ENCODE peak calls at places on chromosomes 6 and 20, in eight cellular contexts. C is fibroblast of the aortic adventitia, D is heart right ventricle, L is astrocyte of the spinal cord, S is AG04450, B is A549, U is HCT116, F is fibroblast of lung. O is an unnamed sample.

GRCh38 chr20:62352402-62353288 is 14.5 kb downstream of the LAMA5 start:
- DNase-seq in S (no peak), D (peak), B (peak), C (no peak), U (no peak), L (peak), F (peak), O (no peak)

GRCh38 chr6:47977314-47977713 is 133.7 kb downstream of the PTCHD4 start:
- DNase-seq in L (no peak), C (no peak), B (no peak), F (no peak), S (no peak), D (no peak), U (no peak), O (no peak)

GRCh38 chr20:59403261-59403961 is 103.0 kb downstream of the EDN3 start:
- DNase-seq in L (no peak), F (no peak), B (peak), D (peak), U (no peak), S (no peak), C (no peak), O (peak)

GRCh38 chr6:148854992-148855391 is 108.2 kb downstream of the UST start:
- DNase-seq in C (no peak), D (no peak), L (no peak), S (no peak), U (no peak), F (no peak), B (no peak), O (no peak)

GRCh38 chr6:153328194-153328593 is 197.1 kb upstream of the RGS17 start:
- DNase-seq in B (no peak), S (no peak), F (no peak), C (no peak), L (peak), D (no peak), U (no peak), O (peak)

GRCh38 chr20:62487564-62488086 is 11.8 kb upstream of the GATA5 start:
- DNase-seq in U (no peak), S (no peak), L (no peak), C (no peak), F (no peak), B (no peak), D (no peak), O (no peak)

GRCh38 chr20:63079971-63080370 is 73.2 kb upstream of the BHLHE23 start:
- DNase-seq in B (no peak), F (no peak), D (no peak), C (no peak), S (no peak), U (no peak), L (no peak), O (no peak)

GRCh38 chr6:20744911-20745557 is 210.8 kb downstream of the CDKAL1 start:
- DNase-seq in D (no peak), C (no peak), L (no peak), B (no peak), S (no peak), U (no peak), F (no peak), O (no peak)

GRCh38 chr20:16518068-16518783 is 55.0 kb downstream of the KIF16B start:
- DNase-seq in L (peak), S (peak), B (peak), U (peak), F (peak), D (peak), C (peak), O (peak)

GRCh38 chr6:67908377-67908776 is 726.7 kb upstream of the ADGRB3 start:
- DNase-seq in B (no peak), L (no peak), S (no peak), F (no peak), C (no peak), D (no peak), U (no peak), O (no peak)

GRCh38 chr20:39886650-39887190 is 802.3 kb downstream of the MAFB start:
- DNase-seq in S (no peak), D (peak), L (no peak), C (no peak), B (no peak), F (no peak), U (no peak), O (no peak)

GRCh38 chr6:21556968-21557721 is 36.4 kb upstream of the SOX4 start:
- DNase-seq in C (no peak), B (no peak), U (no peak), S (no peak), D (no peak), L (no peak), F (no peak), O (no peak)

GRCh38 chr6:121143476-121143875 is 190.8 kb downstream of the TBC1D32 start:
- DNase-seq in U (no peak), D (no peak), C (peak), L (no peak), F (peak), S (no peak), B (no peak), O (no peak)

GRCh38 chr6:157576621-157577390 is 195.8 kb downstream of the ZDHHC14 start:
- DNase-seq in B (no peak), S (no peak), U (no peak), L (no peak), C (no peak), D (no peak), F (no peak), O (no peak)

GRCh38 chr6:18545726-18546125 is 158.6 kb downstream of the RNF144B start:
- DNase-seq in S (no peak), C (peak), L (peak), F (peak), B (no peak), D (no peak), U (no peak), O (no peak)

GRCh38 chr6:73640179-73640750 is 13.5 kb downstream of the SLC17A5 start:
- DNase-seq in U (no peak), D (no peak), L (no peak), C (peak), F (peak), B (no peak), S (no peak), O (peak)

GRCh38 chr20:32130352-32130751 is 20.8 kb downstream of the TM9SF4 start:
- DNase-seq in S (no peak), U (no peak), F (no peak), C (no peak), L (no peak), B (no peak), D (no peak), O (no peak)

GRCh38 chr20:56762401-56762800 is 133.3 kb downstream of the TFAP2C start:
- DNase-seq in U (no peak), S (no peak), F (no peak), C (no peak), B (no peak), L (no peak), D (no peak), O (no peak)

GRCh38 chr6:135163440-135163738 is 17.7 kb upstream of the MYB start:
- DNase-seq in F (no peak), U (no peak), S (no peak), L (no peak), B (no peak), D (no peak), C (no peak), O (no peak)

GRCh38 chr6:84522135-84522535 is 242.3 kb downstream of the TBX18 start:
- DNase-seq in D (no peak), B (peak), L (peak), C (peak), F (peak), S (peak), U (peak), O (no peak)

GRCh38 chr6:73796881-73797280 is 100.9 kb downstream of the CD109 start:
- DNase-seq in D (no peak), S (no peak), C (no peak), B (no peak), F (no peak), U (no peak), L (no peak), O (no peak)

GRCh38 chr6:24658573-24659511 is 7.9 kb downstream of the TDP2 start:
- DNase-seq in L (no peak), U (no peak), C (peak), B (peak), F (peak), S (peak), D (no peak), O (peak)

GRCh38 chr20:58565461-58566175 is 50.4 kb upstream of the APCDD1L start:
- DNase-seq in D (no peak), C (no peak), U (no peak), L (no peak), S (no peak), B (no peak), F (no peak), O (no peak)

GRCh38 chr20:37902504-37903313 is at the start of gene VSTM2L:
- DNase-seq in S (peak), F (peak), C (peak), L (peak), D (no peak), B (peak), U (no peak), O (peak)

GRCh38 chr6:26221186-26221585 is 134.0 kb downstream of the HFE start:
- DNase-seq in D (no peak), S (no peak), L (no peak), B (no peak), U (no peak), C (no peak), F (no peak), O (no peak)

GRCh38 chr6:17591292-17591691 is 8.8 kb upstream of the FAM8A1 start:
- DNase-seq in F (no peak), D (no peak), B (no peak), L (no peak), U (no peak), C (no peak), S (no peak), O (no peak)

GRCh38 chr6:36753671-36754485 is 56.3 kb downstream of the RAB44 start:
- DNase-seq in S (no peak), B (no peak), D (no peak), C (no peak), L (no peak), U (no peak), F (no peak), O (no peak)

GRCh38 chr6:80460396-80460912 is 354.0 kb downstream of the BCKDHB start:
- DNase-seq in S (no peak), C (peak), B (no peak), D (no peak), U (no peak), L (peak), F (peak), O (no peak)

GRCh38 chr6:135883045-135883444 is 31.5 kb downstream of the PDE7B start:
- DNase-seq in L (no peak), F (no peak), B (no peak), D (no peak), S (no peak), C (no peak), U (no peak), O (no peak)

GRCh38 chr6:18503588-18504231 is 116.6 kb downstream of the RNF144B start:
- DNase-seq in B (peak), L (peak), C (peak), F (peak), D (peak), S (peak), U (peak), O (peak)

GRCh38 chr20:49372095-49372734 is 94.4 kb upstream of the ZNFX1 start:
- DNase-seq in F (no peak), U (no peak), S (no peak), C (no peak), L (no peak), D (no peak), B (no peak), O (no peak)

GRCh38 chr6:121691126-121691540 is 255.7 kb downstream of the GJA1 start:
- DNase-seq in U (no peak), F (peak), L (peak), D (no peak), C (peak), B (no peak), S (no peak), O (no peak)

GRCh38 chr6:10101551-10102252 is 313.2 kb downstream of the TFAP2A start:
- DNase-seq in L (no peak), F (peak), U (no peak), B (no peak), C (no peak), S (no peak), D (no peak), O (no peak)

GRCh38 chr6:108555399-108556052 is 5.2 kb upstream of the FOXO3 start:
- DNase-seq in L (no peak), F (no peak), B (no peak), S (no peak), D (peak), U (no peak), C (no peak), O (no peak)

GRCh38 chr6:165889636-165890403 is 226.8 kb upstream of the PDE10A start:
- DNase-seq in L (peak), C (peak), F (peak), S (no peak), U (peak), D (peak), B (no peak), O (peak)

GRCh38 chr6:11272491-11273192 is 40.2 kb upstream of the NEDD9 start:
- DNase-seq in F (no peak), D (no peak), B (peak), U (no peak), L (no peak), S (no peak), C (no peak), O (no peak)

GRCh38 chr20:35443003-35443402 is 5.0 kb upstream of the GDF5 start:
- DNase-seq in F (peak), B (no peak), U (no peak), C (peak), L (peak), D (no peak), S (no peak), O (no peak)

GRCh38 chr6:20572288-20572687 is 38.0 kb downstream of the CDKAL1 start:
- DNase-seq in D (no peak), F (no peak), S (no peak), C (no peak), B (no peak), L (no peak), U (no peak), O (no peak)

GRCh38 chr6:119147101-119148053 is 68.9 kb upstream of the FAM184A start:
- DNase-seq in L (peak), B (peak), C (peak), U (peak), D (peak), F (peak), S (peak), O (peak)

DNA sequence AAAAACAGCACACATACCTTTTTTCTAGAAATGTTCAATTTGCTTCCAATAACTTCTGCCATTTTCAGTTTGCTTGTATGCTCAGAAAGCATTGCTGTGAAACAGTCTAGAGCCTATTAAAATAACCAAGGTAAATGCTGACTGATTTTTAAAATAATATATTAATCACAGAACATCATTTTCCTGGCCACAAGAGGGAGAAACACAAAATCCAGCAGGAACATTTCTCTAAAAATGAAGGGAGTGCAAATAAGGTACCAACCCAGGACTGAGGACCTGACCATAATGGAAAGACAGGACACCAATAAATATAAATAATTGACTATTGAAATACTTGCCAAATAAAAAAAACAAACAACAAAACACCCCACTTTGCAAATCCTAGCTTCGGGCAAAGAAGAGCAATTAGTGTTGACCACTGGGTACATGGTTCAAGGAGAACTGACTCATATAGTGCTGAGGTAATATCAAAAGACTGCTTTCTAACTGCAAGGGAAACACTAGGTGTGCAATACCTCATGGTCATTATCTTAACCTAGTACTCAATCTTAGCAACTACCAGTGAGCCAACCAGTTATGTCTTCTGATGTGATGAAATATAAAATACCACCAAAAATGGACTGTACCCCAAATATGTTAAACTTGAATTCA is 42.9 kb downstream of the MDN1 start:
- DNase-seq in S (no peak), F (no peak), L (no peak), B (no peak), U (no peak), C (no peak), D (no peak), O (no peak)
- TF ChIP-seq CTCF in S (no peak), F (no peak), L (no peak), B (no peak), U (no peak), C (no peak), D (no peak), O (no peak)

DNA sequence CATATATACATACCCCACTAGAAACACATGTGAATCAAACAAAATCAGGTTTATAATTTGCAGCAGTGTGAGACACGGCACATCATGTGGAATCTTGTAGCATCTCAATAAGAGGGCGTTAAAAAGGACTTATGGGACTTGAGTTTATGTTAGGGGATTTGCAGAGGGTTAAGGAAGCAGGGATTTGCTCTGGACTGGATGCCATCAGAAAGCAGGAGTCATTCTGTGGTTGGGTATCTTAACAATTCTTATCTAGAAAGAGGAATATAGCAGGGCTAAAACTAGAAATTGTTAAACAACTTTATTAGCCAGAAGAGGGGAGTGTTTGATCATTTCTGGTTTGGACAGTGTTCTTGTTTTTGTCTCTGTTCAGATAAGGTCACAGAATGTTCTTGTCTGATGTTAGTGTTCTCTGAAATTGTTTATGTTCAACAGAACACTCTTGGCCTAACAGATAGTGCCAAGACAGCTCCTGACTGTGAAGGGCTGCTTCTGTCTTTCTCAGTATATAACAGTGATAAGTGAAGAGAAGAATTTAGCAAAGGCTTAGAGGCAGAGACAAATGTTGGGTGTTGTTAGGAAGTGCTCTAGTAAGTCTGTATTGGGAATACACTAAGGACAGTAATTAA is 39.2 kb downstream of the LIN28B start:
- DNase-seq in F (peak), C (peak), S (no peak), L (peak), U (no peak), D (no peak), B (no peak), O (no peak)
- TF ChIP-seq CTCF in F (no peak), C (no peak), S (no peak), L (no peak), U (peak), D (no peak), B (peak), O (no peak)

GRCh38 chr6:56595490-56596122 is 47.1 kb downstream of the DST start:
- DNase-seq in U (peak), C (peak), S (no peak), D (peak), B (peak), L (peak), F (peak), O (peak)
- TF ChIP-seq CTCF in U (peak), C (peak), S (peak), D (peak), B (peak), L (peak), F (peak), O (peak)

GRCh38 chr20:884983-885952 is 30.9 kb downstream of the ANGPT4 start:
- DNase-seq in B (no peak), L (peak), F (peak), U (no peak), D (no peak), C (peak), S (no peak), O (no peak)
- TF ChIP-seq CTCF in B (no peak), L (peak), F (no peak), U (no peak), D (peak), C (no peak), S (no peak), O (no peak)

DNA sequence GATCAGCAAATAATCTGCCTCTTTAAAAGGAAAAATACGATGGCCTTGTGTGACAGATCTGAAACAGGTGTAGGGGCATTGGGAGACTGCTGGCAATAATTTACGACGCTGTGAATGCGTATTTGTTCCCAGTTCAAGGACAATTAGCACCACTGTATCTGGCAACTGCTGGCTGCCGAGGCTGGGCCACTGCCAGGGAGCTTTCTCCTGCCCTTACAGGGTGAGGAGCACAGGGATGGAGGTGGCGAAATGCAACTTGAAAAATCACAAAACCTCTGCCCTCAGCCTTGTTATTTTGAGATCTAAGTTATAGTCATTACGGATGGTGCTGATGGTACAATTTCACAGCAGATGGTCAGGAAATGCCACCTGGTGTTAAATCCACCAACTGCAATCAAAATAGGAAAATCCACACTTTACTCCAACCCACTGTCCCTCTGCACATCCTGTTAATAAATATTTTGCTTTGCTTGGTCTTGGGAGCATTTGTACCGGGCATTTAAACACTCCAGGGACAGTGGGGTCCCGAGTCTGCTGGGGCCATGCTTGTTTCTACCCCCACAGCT is 6.4 kb downstream of the MYLK4 start:
- DNase-seq in L (no peak), B (peak), D (peak), S (no peak), U (no peak), F (peak), C (peak), O (no peak)
- TF ChIP-seq CTCF in L (peak), B (peak), D (peak), S (peak), U (peak), F (peak), C (peak), O (peak)

O was measured in Calu3.